ENCODE peak calls at places on chromosomes 11 and 22, in five cellular contexts. R is H1, D is HCT116, T is HepG2, H is GM12878. P is an unnamed sample.

GRCh38 chr22:28142361-28142801 is 223.3 kb upstream of the PITPNB start:
- DNase-seq in R (no peak), D (no peak), T (peak; percentile 5), H (no peak), P (no peak)

GRCh38 chr11:105719073-105719846 is 109.4 kb downstream of the GRIA4 start:
- DNase-seq in R (no peak), D (peak; percentile 22), T (peak; percentile 49), H (peak; percentile 35), P (no peak)

GRCh38 chr22:29491012-29491411 is 11.0 kb downstream of the NEFH start:
- DNase-seq in R (no peak), D (no peak), T (no peak), H (no peak), P (no peak)

GRCh38 chr11:64015935-64016468 is 19.7 kb upstream of the FLRT1 start:
- DNase-seq in R (no peak), D (no peak), T (no peak), H (no peak), P (no peak)

GRCh38 chr11:17931595-17931994 is 81.3 kb downstream of the SERGEF start:
- DNase-seq in R (no peak), D (no peak), T (no peak), H (no peak), P (no peak)

GRCh38 chr11:39932996-39933395 is 1526.5 kb downstream of the LRRC4C start:
- DNase-seq in R (no peak), D (no peak), T (no peak), H (no peak), P (no peak)

GRCh38 chr11:84292955-84293354 is 1006.8 kb upstream of the CCDC90B start:
- DNase-seq in R (no peak), D (no peak), T (no peak), H (no peak), P (no peak)

GRCh38 chr11:120185678-120186407 is 25.0 kb upstream of the OAF start:
- DNase-seq in R (no peak), D (no peak), T (no peak), H (no peak), P (no peak)

GRCh38 chr22:24772493-24773220 is 1.9 kb downstream of the PIWIL3 start:
- DNase-seq in R (peak; percentile 56), D (peak; percentile 61), T (peak; percentile 61), H (no peak), P (peak; percentile 28)

GRCh38 chr11:102520514-102520913 is 10.0 kb downstream of the MMP7 start:
- DNase-seq in R (no peak), D (no peak), T (no peak), H (no peak), P (no peak)

GRCh38 chr11:108669261-108669660 is 4.4 kb downstream of the DDX10 start:
- DNase-seq in R (no peak), D (no peak), T (no peak), H (no peak), P (no peak)

GRCh38 chr11:105229758-105230157 is 90.2 kb upstream of the CARD18 start:
- DNase-seq in R (no peak), D (no peak), T (no peak), H (no peak), P (no peak)

GRCh38 chr11:106231591-106231990 is 154.1 kb downstream of the AASDHPPT start:
- DNase-seq in R (no peak), D (no peak), T (no peak), H (no peak), P (no peak)

GRCh38 chr22:19143967-19144400 is 467 bp downstream of the ESS2 start:
- DNase-seq in R (no peak), D (no peak), T (no peak), H (no peak), P (peak; percentile 81)

GRCh38 chr11:2790581-2790925 is 90.8 kb upstream of the KCNQ1OT1 start:
- DNase-seq in R (peak; percentile 39), D (no peak), T (no peak), H (no peak), P (no peak)

GRCh38 chr11:130480166-130480565 is 31.7 kb downstream of the ADAMTS15 start:
- DNase-seq in R (peak; percentile 24), D (no peak), T (no peak), H (no peak), P (no peak)
- TF ChIP-seq ATF3 in R (no peak), D (no peak), T (no peak), H (no peak), P (no peak)

GRCh38 chr22:46845281-46846153 is 83.1 kb downstream of the TBC1D22A start:
- DNase-seq in R (no peak), D (no peak), T (no peak), H (no peak), P (no peak)

GRCh38 chr22:46843691-46844297 is 81.3 kb downstream of the TBC1D22A start:
- DNase-seq in R (peak; percentile 29), D (no peak), T (no peak), H (no peak), P (no peak)

GRCh38 chr22:46846154-46846831 is 83.8 kb downstream of the TBC1D22A start:
- DNase-seq in R (no peak), D (no peak), T (no peak), H (no peak), P (no peak)

GRCh38 chr22:46842606-46843005 is 80.2 kb downstream of the TBC1D22A start:
- DNase-seq in R (peak; percentile 37), D (no peak), T (no peak), H (no peak), P (no peak)

GRCh38 chr22:46844606-46845210 is 82.3 kb downstream of the TBC1D22A start:
- DNase-seq in R (peak; percentile 43), D (no peak), T (no peak), H (no peak), P (no peak)
- H3K27ac ChIP-seq in R (no peak overlapping the region), D (no peak overlapping the region), T (no peak overlapping the region), H (no peak overlapping the region), P (no peak overlapping the region)

GRCh38 chr11:128492461-128492860 is 94.9 kb downstream of the ETS1 start:
- DNase-seq in R (no peak), D (no peak), T (no peak), H (no peak), P (no peak)
- TF ChIP-seq ATF3 in R (no peak), D (no peak), T (no peak), H (no peak), P (no peak)

GRCh38 chr11:123180166-123180565 is 14.9 kb downstream of the CLMP start:
- DNase-seq in R (no peak), D (no peak), T (no peak), H (no peak), P (no peak)

GRCh38 chr11:123182101-123182500 is 12.9 kb downstream of the CLMP start:
- DNase-seq in R (no peak), D (no peak), T (no peak), H (no peak), P (no peak)

GRCh38 chr11:123181075-123181474 is 14.0 kb downstream of the CLMP start:
- DNase-seq in R (no peak), D (no peak), T (no peak), H (no peak), P (no peak)

GRCh38 chr11:123179571-123179970 is 15.5 kb downstream of the CLMP start:
- DNase-seq in R (no peak), D (no peak), T (no peak), H (no peak), P (no peak)

GRCh38 chr11:123180574-123180973 is 14.5 kb downstream of the CLMP start:
- DNase-seq in R (no peak), D (no peak), T (no peak), H (no peak), P (no peak)
- H3K27ac ChIP-seq in R (no peak overlapping the region), D (no peak overlapping the region), T (no peak overlapping the region), H (no peak overlapping the region), P (no peak overlapping the region)

DNA sequence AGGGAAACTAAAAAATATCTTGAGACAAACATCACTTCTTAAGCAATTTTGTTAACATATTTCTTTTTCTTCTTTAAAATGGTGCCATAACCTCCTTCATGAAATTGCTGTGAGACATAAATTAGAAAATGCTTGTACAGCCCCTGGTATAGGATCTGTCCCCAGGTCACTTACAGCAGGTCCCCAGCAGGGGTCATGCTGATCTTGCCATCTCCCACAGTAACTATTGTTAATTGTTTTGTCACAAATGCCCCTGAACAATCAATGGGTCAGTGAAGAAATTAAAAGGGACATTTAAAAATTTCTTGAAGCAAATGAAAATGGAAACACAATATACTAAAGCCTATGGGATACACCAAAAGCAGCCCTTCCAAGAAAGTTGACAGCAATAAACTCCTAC is 99.8 kb upstream of the OR4B1 start:
- DNase-seq in R (no peak), D (no peak), T (peak; percentile 12), H (no peak), P (peak; percentile 53)
- TF ChIP-seq ATF3 in R (no peak), D (no peak), T (no peak), H (no peak), P (no peak)

GRCh38 chr22:45240137-45240809 is 421 bp downstream of the KIAA0930 start:
- DNase-seq in R (peak; percentile 65), D (no peak), T (no peak), H (no peak), P (no peak)
- H3K27ac ChIP-seq in R (no peak overlapping the region), D (peak overlapping the region; percentile 60), T (no peak overlapping the region), H (peak overlapping the region; percentile 64), P (no peak overlapping the region)

GRCh38 chr11:61771195-61771894 is 18.9 kb downstream of the MYRF start:
- DNase-seq in R (no peak), D (no peak), T (no peak), H (no peak), P (peak; percentile 59)

GRCh38 chr11:61771995-61772455 is 19.6 kb downstream of the MYRF start:
- DNase-seq in R (no peak), D (no peak), T (no peak), H (no peak), P (no peak)

GRCh38 chr11:61769169-61769920 is 16.9 kb downstream of the MYRF start:
- DNase-seq in R (no peak), D (no peak), T (peak; percentile 90), H (no peak), P (peak; percentile 50)

GRCh38 chr11:61768376-61769076 is 16.1 kb downstream of the MYRF start:
- DNase-seq in R (no peak), D (no peak), T (no peak), H (no peak), P (no peak)

DNA sequence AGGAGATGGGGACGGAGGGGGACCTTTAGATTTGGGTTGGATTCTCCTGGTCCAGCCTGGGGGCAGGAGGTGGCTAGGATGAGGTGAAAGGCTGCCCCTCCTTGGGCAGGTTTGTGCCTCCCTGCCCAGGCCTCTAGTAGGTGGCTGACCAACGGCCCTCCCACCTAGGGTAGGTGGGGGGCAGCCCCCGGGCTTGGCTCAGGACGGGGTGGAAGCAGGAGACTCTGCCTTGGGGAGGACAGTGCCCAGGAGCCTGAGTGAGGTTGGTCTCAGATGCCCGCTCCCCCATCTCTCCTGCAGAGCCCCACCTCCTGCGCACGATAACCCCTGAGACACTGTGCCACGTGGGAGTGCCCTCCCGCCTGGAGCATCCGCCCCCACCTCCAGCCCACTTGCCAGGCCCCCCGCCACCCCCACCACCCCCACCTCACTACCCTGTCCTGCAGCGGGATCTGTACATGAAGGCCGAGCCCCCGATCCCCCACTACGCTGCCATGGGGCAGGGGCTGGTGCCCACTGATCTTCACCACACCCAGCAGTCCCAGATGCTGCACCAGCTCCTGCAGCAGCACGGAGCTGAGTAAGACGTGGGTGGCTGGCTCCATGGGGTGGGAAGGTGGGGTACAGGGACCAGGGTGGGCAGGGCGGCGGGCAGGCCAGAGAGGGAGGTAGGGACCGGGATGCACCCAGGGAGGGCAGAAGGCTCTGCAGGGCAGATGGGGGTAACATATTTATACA is 17.7 kb downstream of the MYRF start:
- DNase-seq in R (no peak), D (no peak), T (no peak), H (no peak), P (no peak)
- TF ChIP-seq ATF3 in R (no peak), D (no peak), T (no peak), H (no peak), P (no peak)

GRCh38 chr11:47858169-47858543 is 10.0 kb upstream of the NUP160 start:
- DNase-seq in R (no peak), D (no peak), T (no peak), H (no peak), P (no peak)
- H3K27ac ChIP-seq in R (no peak overlapping the region), D (no peak overlapping the region), T (no peak overlapping the region), H (peak overlapping the region; percentile 41), P (no peak overlapping the region)

P was measured in K562.